ENCODE peak calls at places on chromosomes 1 and 21, in seven cellular contexts. P, W, Z, T, K, J and G are unnamed samples.

GRCh38 chr1:178004926-178005391 is 35.1 kb upstream of the SEC16B start:
- DNase-seq in K (peak; percentile 66), J (peak; percentile 55), Z (no peak), W (no peak), T (no peak), P (peak; percentile 60), G (no peak)

GRCh38 chr1:225451840-225452515 is 24.1 kb upstream of the LBR start:
- DNase-seq in P (no peak), W (no peak), K (no peak), J (no peak), Z (no peak), T (no peak), G (no peak)

GRCh38 chr1:248924696-248925532 is 18.9 kb downstream of the PGBD2 start:
- DNase-seq in P (peak; percentile 55), J (peak; percentile 62), Z (no peak), T (no peak), W (no peak), K (peak; percentile 63), G (no peak)

GRCh38 chr1:22342734-22343191 is 108.9 kb upstream of the ZBTB40 start:
- DNase-seq in J (no peak), P (no peak), Z (no peak), K (no peak), W (no peak), T (no peak), G (no peak)

GRCh38 chr1:30029677-30030076 is 693.7 kb downstream of the MATN1 start:
- DNase-seq in W (no peak), J (no peak), P (no peak), Z (no peak), T (no peak), K (no peak), G (no peak)

GRCh38 chr1:223670458-223671159 is 5.1 kb upstream of the CAPN8 start:
- DNase-seq in Z (no peak), K (peak; percentile 45), W (no peak), J (peak; percentile 59), P (peak; percentile 20), T (no peak), G (peak; percentile 9)

GRCh38 chr1:186985889-186986491 is 157.2 kb downstream of the PLA2G4A start:
- DNase-seq in P (peak; percentile 36), J (peak; percentile 81), W (peak; percentile 16), Z (no peak), K (peak; percentile 53), T (no peak), G (no peak)

GRCh38 chr1:4160181-4160580 is 260.1 kb upstream of the C1orf174 start:
- DNase-seq in P (no peak), W (no peak), Z (no peak), J (no peak), T (no peak), K (no peak), G (no peak)

GRCh38 chr21:45972716-45973474 is 8.7 kb upstream of the COL6A1 start:
- DNase-seq in P (peak; percentile 77), T (peak; percentile 96), Z (peak; percentile 88), J (peak; percentile 93), K (peak; percentile 85), W (no peak), G (no peak)

GRCh38 chr1:82515650-82516049 is 714.9 kb downstream of the ADGRL2 start:
- DNase-seq in W (no peak), K (no peak), J (peak; percentile 24), T (no peak), P (no peak), Z (no peak), G (no peak)

GRCh38 chr1:168112673-168113305 is 23.9 kb downstream of the GPR161 start:
- DNase-seq in W (no peak), Z (no peak), J (peak; percentile 92), T (no peak), K (peak; percentile 87), P (peak; percentile 81), G (no peak)

DNA sequence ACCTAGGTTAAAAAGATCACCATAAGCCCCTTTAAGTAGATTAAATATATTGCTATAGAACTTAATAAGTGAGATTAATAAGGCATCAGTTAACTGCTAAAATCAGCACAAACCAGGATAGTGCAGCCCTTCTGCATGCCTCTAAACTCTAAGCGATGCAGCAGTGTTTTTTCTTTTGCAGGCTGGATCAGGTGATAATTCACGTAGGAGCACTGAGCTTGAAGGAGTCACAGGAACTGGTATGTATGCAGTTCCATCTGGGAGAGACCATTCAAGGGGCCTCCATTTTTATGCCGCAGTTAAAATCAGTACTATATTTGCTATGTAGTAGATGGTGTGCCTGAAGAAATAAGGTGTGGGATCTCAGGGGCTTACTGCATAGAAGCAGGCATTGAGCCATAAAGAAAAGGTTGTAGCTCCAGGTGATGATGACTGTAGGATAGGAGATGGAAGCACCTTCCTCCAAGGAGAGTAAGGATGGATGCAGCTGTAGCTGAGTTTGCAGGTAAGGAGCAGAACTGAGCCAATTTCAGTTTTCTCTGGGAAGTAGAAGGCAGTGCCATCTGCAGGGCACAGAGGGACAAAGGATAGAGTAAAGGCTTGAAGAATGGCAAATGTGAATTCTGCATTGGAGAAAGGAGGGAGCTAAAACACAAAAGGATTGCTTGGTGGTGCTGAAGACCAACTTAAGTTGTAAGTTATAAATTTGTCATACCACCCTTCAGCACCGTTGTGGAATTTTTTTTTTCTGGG is 22.6 kb downstream of the NPL start:
- DNase-seq in K (no peak), Z (no peak), W (no peak), J (no peak), T (no peak), P (no peak), G (no peak)
- TF ChIP-seq CTCF in K (no peak), Z (no peak), W (no peak), J (no peak), T (no peak), P (no peak), G (no peak)

GRCh38 chr1:67769633-67770256 is 63.5 kb downstream of the GNG12 start:
- DNase-seq in W (no peak), P (no peak), K (no peak), Z (no peak), J (no peak), T (no peak), G (no peak)

GRCh38 chr1:67768480-67768879 is 64.8 kb downstream of the GNG12 start:
- DNase-seq in Z (no peak), T (no peak), J (no peak), K (no peak), W (no peak), P (no peak), G (no peak)

GRCh38 chr1:67767103-67767502 is 66.2 kb downstream of the GNG12 start:
- DNase-seq in P (no peak), T (no peak), J (no peak), K (no peak), Z (no peak), W (no peak), G (no peak)

GRCh38 chr1:67764674-67765073 is 68.6 kb downstream of the GNG12 start:
- DNase-seq in P (no peak), J (no peak), T (no peak), W (no peak), K (no peak), Z (no peak), G (no peak)

GRCh38 chr1:67766117-67766978 is 66.9 kb downstream of the GNG12 start:
- DNase-seq in K (peak; percentile 96), W (peak; percentile 72), J (peak; percentile 93), P (peak; percentile 92), T (peak; percentile 63), Z (no peak), G (no peak)
- H3K4me3 ChIP-seq in K (peak overlapping the region; percentile 40), W (peak overlapping the region; percentile 25), J (no peak overlapping the region), P (peak overlapping the region; percentile 9), T (no peak overlapping the region), Z (peak overlapping the region; percentile 2), G (peak overlapping the region; percentile 48)

DNA sequence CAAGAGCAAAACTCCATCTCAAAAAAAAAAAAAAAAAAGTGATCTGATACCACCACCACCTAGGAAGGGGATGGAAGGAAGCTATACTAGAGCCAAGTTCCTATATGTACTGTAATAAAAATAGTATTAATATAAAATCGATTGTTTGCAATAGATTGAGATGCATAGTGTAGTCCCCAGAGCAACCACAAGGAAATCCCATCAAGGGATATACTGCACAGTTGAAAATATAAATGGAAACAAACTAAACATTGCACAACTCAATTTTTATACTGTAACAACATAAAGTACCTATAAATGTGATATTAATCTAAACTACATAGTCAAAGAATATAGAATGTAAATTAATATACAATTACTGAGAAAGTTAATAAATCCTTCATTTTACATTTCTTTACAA is 20.9 kb upstream of the PSMG1 start:
- DNase-seq in T (no peak), W (no peak), K (no peak), P (no peak), J (no peak), Z (no peak), G (no peak)
- TF ChIP-seq CTCF in T (no peak), W (no peak), K (peak; percentile 15), P (peak; percentile 11), J (peak; percentile 29), Z (no peak), G (peak; percentile 17)

DNA sequence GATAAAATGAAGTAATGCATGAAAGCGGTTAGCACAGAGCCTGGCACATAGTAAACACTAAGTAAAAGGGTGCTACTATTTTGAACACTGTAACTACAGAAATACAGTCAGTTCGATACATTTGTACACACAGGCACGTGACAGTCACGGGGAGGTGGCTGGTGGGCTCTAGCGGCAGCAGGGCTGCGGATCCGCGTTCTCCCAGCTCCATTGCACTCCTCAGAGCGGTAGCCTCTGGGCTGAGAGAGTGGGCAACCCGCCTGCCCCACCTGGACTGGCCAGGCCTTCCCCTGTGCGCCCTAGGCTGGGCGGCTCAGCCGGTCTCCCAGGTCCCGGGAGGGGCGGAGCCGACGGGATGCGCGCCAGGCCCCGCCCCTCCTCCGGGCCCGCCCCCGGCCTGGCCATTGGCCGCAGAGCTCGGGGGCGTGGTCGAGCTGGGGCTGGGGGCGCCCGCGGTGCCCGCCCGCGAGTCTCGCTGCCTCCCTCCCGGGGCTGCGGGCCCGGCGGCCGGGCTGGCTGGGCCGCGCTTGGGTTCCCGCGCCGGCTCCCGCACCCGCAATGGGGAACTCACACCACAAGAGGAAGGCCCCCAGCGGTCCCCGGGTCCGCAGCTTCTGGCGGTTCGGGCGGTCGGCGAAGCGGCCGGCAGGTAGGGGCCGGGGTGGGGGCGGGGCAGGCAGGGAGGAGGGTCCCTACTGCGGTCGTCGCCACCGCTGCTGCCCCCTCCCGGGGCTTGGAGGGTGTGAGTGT is 51.1 kb upstream of the SYNC start:
- DNase-seq in K (peak; percentile 62), T (peak; percentile 68), J (peak; percentile 39), Z (peak; percentile 93), W (peak; percentile 88), P (peak; percentile 26), G (peak; percentile 22)
- H3K4me3 ChIP-seq in K (peak overlapping the region; percentile 63), T (peak overlapping the region; percentile 66), J (peak overlapping the region; percentile 56), Z (peak overlapping the region; percentile 83), W (peak overlapping the region; percentile 60), P (peak overlapping the region; percentile 80), G (peak overlapping the region; percentile 53)

GRCh38 chr1:214665606-214666110 is 62.7 kb downstream of the CENPF start:
- DNase-seq in J (peak; percentile 13), Z (no peak), W (no peak), P (peak; percentile 64), T (no peak), K (peak; percentile 74), G (no peak)
- TF ChIP-seq CTCF in J (no peak), Z (no peak), W (no peak), P (no peak), T (no peak), K (no peak), G (no peak)

GRCh38 chr1:36731226-36732037 is 248.7 kb upstream of the CSF3R start:
- DNase-seq in Z (no peak), T (no peak), K (no peak), P (no peak), W (no peak), J (no peak), G (no peak)
- H3K4me3 ChIP-seq in Z (no peak overlapping the region), T (no peak overlapping the region), K (no peak overlapping the region), P (no peak overlapping the region), W (no peak overlapping the region), J (no peak overlapping the region), G (no peak overlapping the region)